ENCODE peak calls at places on chromosomes 12 and 14, in four cellular contexts. F, V, C and X are unnamed samples.

GRCh38 chr12:67593041-67593870 is 55.3 kb upstream of the DYRK2 start:
- DNase-seq in F (no peak), V (no peak), C (peak; percentile 99), X (peak; percentile 77)

GRCh38 chr14:73802431-73803188 is 49.0 kb upstream of the PTGR2 start:
- DNase-seq in F (no peak), C (peak; percentile 46), V (no peak), X (peak; percentile 66)

GRCh38 chr14:21978999-21979314 is 305.3 kb upstream of the OR4E1 start:
- DNase-seq in V (no peak), F (no peak), C (no peak), X (no peak)

GRCh38 chr12:68106160-68106559 is 53.4 kb downstream of the IFNG start:
- DNase-seq in C (peak; percentile 4), V (no peak), F (no peak), X (no peak)

GRCh38 chr12:107125833-107126232 is 32.5 kb upstream of the CRY1 start:
- DNase-seq in F (no peak), C (no peak), V (no peak), X (no peak)

GRCh38 chr14:37708481-37708880 is 113.1 kb downstream of the TTC6 start:
- DNase-seq in V (no peak), C (no peak), F (no peak), X (no peak)

GRCh38 chr12:64522316-64522715 is 70.4 kb downstream of the TBK1 start:
- DNase-seq in V (no peak), F (no peak), C (no peak), X (no peak)

GRCh38 chr12:38886064-38886463 is 19.3 kb downstream of the CPNE8 start:
- DNase-seq in F (no peak), V (no peak), C (peak; percentile 94), X (peak; percentile 70)

GRCh38 chr12:77940011-77940423 is 109.3 kb downstream of the NAV3 start:
- DNase-seq in V (peak; percentile 70), F (no peak), C (peak; percentile 90), X (no peak)

GRCh38 chr12:8911606-8912268 is 2.6 kb upstream of the PHC1 start:
- DNase-seq in C (peak; percentile 4), V (no peak), F (no peak), X (no peak)

GRCh38 chr12:97471194-97471593 is 8.6 kb downstream of the RMST start:
- DNase-seq in V (no peak), F (no peak), C (no peak), X (no peak)

GRCh38 chr12:65557425-65558167 is 266.7 kb upstream of the HMGA2 start:
- DNase-seq in F (no peak), C (no peak), V (no peak), X (no peak)

GRCh38 chr14:76024211-76024907 is 38.8 kb downstream of the IFT43 start:
- DNase-seq in C (no peak), F (no peak), V (no peak), X (no peak)

GRCh38 chr14:94655169-94655710 is 43.0 kb downstream of the SERPINA3 start:
- DNase-seq in F (no peak), C (no peak), V (no peak), X (no peak)

GRCh38 chr12:96121271-96121711 is 72.9 kb upstream of the ELK3 start:
- DNase-seq in V (no peak), C (no peak), F (no peak), X (no peak)
- H3K27ac ChIP-seq in V (no peak overlapping the region), C (no peak overlapping the region), F (no peak overlapping the region), X (no peak overlapping the region)

DNA sequence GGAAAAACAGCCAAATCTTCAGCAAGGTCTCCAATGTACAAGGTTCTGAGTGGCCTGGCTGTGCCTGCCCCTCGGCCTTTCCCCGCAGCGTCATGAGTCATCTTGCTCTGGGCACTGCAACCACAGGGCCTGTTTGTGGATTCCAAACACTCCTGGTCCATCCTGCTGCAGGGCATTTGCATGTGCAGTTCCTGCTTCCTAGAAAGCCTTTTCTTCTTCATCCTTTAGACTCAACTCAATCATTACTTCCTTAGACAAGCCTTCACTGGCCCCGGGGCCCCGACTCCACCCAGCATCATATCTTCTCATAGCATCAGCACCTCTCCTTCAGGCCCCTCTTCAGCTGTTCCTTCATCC is 101.8 kb upstream of the EGLN3 start:
- DNase-seq in V (no peak), C (peak; percentile 68), F (no peak), X (peak; percentile 46)
- H3K27ac ChIP-seq in V (no peak overlapping the region), C (peak overlapping the region; percentile 43), F (no peak overlapping the region), X (peak overlapping the region; percentile 64)

GRCh38 chr12:11798856-11799530 is 149.5 kb downstream of the ETV6 start:
- DNase-seq in V (no peak), C (peak; percentile 89), F (no peak), X (no peak)
- H3K27ac ChIP-seq in V (no peak overlapping the region), C (peak overlapping the region; percentile 75), F (peak overlapping the region; percentile 39), X (no peak overlapping the region)

GRCh38 chr14:103801459-103801858 is 45.9 kb downstream of the PPP1R13B start:
- DNase-seq in V (no peak), F (no peak), C (peak; percentile 95), X (peak; percentile 53)
- H3K27ac ChIP-seq in V (no peak overlapping the region), F (no peak overlapping the region), C (peak overlapping the region; percentile 58), X (no peak overlapping the region)

GRCh38 chr12:2291947-2292346 is 239.2 kb downstream of the CACNA1C start:
- DNase-seq in F (no peak), C (no peak), V (no peak), X (no peak)
- H3K27ac ChIP-seq in F (no peak overlapping the region), C (no peak overlapping the region), V (no peak overlapping the region), X (no peak overlapping the region)

DNA sequence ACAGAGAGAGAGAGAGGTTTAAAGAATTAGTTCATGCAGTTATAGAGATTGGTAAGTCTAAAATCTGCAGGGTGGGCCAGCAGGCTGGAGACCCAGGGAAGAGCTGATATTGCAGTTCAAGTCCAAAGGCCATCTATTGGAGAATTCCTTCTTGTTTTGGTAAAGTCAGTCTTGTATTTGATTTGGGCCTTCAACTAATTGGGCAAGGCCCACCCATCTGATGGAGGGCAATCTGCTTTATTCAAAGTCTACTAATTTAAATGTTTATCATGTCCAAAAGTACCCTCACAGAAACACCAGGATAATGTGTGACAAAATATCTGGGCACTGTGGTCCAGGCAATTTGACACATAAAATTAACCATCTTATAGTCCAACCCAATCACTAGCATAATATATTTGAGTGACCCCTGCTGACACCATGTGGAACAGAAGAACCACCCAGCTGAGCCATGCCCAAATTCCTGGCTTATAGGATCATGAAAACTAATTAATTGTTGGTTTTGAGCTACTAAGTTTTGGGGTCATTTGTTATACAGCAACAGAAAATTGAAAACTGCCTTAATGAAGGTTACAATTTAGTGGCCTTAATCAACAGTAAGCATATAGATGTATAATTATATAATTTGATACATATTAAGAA is 109.1 kb upstream of the PLXNC1 start:
- DNase-seq in F (no peak), C (no peak), V (no peak), X (no peak)
- H3K27ac ChIP-seq in F (no peak overlapping the region), C (no peak overlapping the region), V (no peak overlapping the region), X (no peak overlapping the region)

GRCh38 chr12:52182898-52183543 is 8.8 kb downstream of the KRT80 start:
- DNase-seq in C (peak; percentile 61), F (no peak), V (no peak), X (no peak)
- H3K27ac ChIP-seq in C (peak overlapping the region; percentile 54), F (no peak overlapping the region), V (peak overlapping the region; percentile 75), X (no peak overlapping the region)